ENCODE peak calls at places on chromosomes 2 and 18, in ten cellular contexts. One of them, this sample, is unnamed.

GRCh38 chr2:10260130-10260529 is 42.6 kb upstream of the HPCAL1 start:
- DNase-seq in B cell: no peak
- DNase-seq in endothelial cell: no peak
- DNase-seq in astrocyte of the spinal cord: no peak
- DNase-seq in LoVo: peak; percentile 68
- DNase-seq in EL: peak; percentile 51
- DNase-seq in NCI-H1105 treated with DMSO at 0.1 percent for 48 hours: no peak
- DNase-seq in HT-29: no peak
- DNase-seq in ecto neural progenitor cell: no peak
- DNase-seq in stimulated activated CD4-positive, alpha-beta T cell treated with anti-CD3 and anti-CD28 coated beads, Interleukin-15, amount 100 ng/mL, for 48 hours: no peak
- DNase-seq in this sample: no peak

GRCh38 chr18:79567481-79568147 is 112.0 kb upstream of the CTDP1 start:
- DNase-seq in B cell: no peak
- DNase-seq in stimulated activated CD4-positive, alpha-beta T cell treated with anti-CD3 and anti-CD28 coated beads, Interleukin-15, amount 100 ng/mL, for 48 hours: no peak
- DNase-seq in NCI-H1105 treated with DMSO at 0.1 percent for 48 hours: no peak
- DNase-seq in ecto neural progenitor cell: peak; percentile 72
- DNase-seq in HT-29: no peak
- DNase-seq in EL: peak; percentile 90
- DNase-seq in astrocyte of the spinal cord: peak; percentile 90
- DNase-seq in endothelial cell: peak; percentile 49
- DNase-seq in LoVo: no peak
- DNase-seq in this sample: peak; percentile 89

GRCh38 chr18:58391932-58392331 is 237.0 kb downstream of the ALPK2 start:
- DNase-seq in astrocyte of the spinal cord: no peak
- DNase-seq in stimulated activated CD4-positive, alpha-beta T cell treated with anti-CD3 and anti-CD28 coated beads, Interleukin-15, amount 100 ng/mL, for 48 hours: no peak
- DNase-seq in LoVo: no peak
- DNase-seq in HT-29: no peak
- DNase-seq in B cell: no peak
- DNase-seq in endothelial cell: no peak
- DNase-seq in EL: no peak
- DNase-seq in NCI-H1105 treated with DMSO at 0.1 percent for 48 hours: no peak
- DNase-seq in ecto neural progenitor cell: no peak
- DNase-seq in this sample: no peak

GRCh38 chr2:47272905-47273758 is 118.0 kb upstream of the STPG4 start:
- DNase-seq in ecto neural progenitor cell: no peak
- DNase-seq in B cell: no peak
- DNase-seq in astrocyte of the spinal cord: no peak
- DNase-seq in endothelial cell: no peak
- DNase-seq in LoVo: no peak
- DNase-seq in stimulated activated CD4-positive, alpha-beta T cell treated with anti-CD3 and anti-CD28 coated beads, Interleukin-15, amount 100 ng/mL, for 48 hours: no peak
- DNase-seq in NCI-H1105 treated with DMSO at 0.1 percent for 48 hours: no peak
- DNase-seq in HT-29: no peak
- DNase-seq in EL: no peak
- DNase-seq in this sample: no peak

GRCh38 chr2:219752731-219753130 is 125.3 kb downstream of the SLC4A3 start:
- DNase-seq in EL: peak; percentile 8
- DNase-seq in endothelial cell: no peak
- DNase-seq in astrocyte of the spinal cord: no peak
- DNase-seq in ecto neural progenitor cell: no peak
- DNase-seq in stimulated activated CD4-positive, alpha-beta T cell treated with anti-CD3 and anti-CD28 coated beads, Interleukin-15, amount 100 ng/mL, for 48 hours: no peak
- DNase-seq in B cell: no peak
- DNase-seq in LoVo: no peak
- DNase-seq in HT-29: no peak
- DNase-seq in NCI-H1105 treated with DMSO at 0.1 percent for 48 hours: no peak
- DNase-seq in this sample: no peak

GRCh38 chr2:69911985-69912563 is 2.8 kb upstream of the MXD1 start:
- DNase-seq in NCI-H1105 treated with DMSO at 0.1 percent for 48 hours: peak; percentile 74
- DNase-seq in ecto neural progenitor cell: no peak
- DNase-seq in HT-29: peak; percentile 60
- DNase-seq in stimulated activated CD4-positive, alpha-beta T cell treated with anti-CD3 and anti-CD28 coated beads, Interleukin-15, amount 100 ng/mL, for 48 hours: no peak
- DNase-seq in endothelial cell: no peak
- DNase-seq in astrocyte of the spinal cord: peak; percentile 60
- DNase-seq in LoVo: peak; percentile 79
- DNase-seq in EL: peak; percentile 58
- DNase-seq in B cell: no peak
- DNase-seq in this sample: no peak

GRCh38 chr2:231332872-231333500 is 62.5 kb upstream of the B3GNT7 start:
- DNase-seq in astrocyte of the spinal cord: no peak
- DNase-seq in stimulated activated CD4-positive, alpha-beta T cell treated with anti-CD3 and anti-CD28 coated beads, Interleukin-15, amount 100 ng/mL, for 48 hours: no peak
- DNase-seq in LoVo: no peak
- DNase-seq in HT-29: no peak
- DNase-seq in endothelial cell: no peak
- DNase-seq in EL: no peak
- DNase-seq in ecto neural progenitor cell: no peak
- DNase-seq in NCI-H1105 treated with DMSO at 0.1 percent for 48 hours: no peak
- DNase-seq in B cell: no peak
- DNase-seq in this sample: no peak

GRCh38 chr2:67626656-67627055 is 229.5 kb downstream of the ETAA1 start:
- DNase-seq in B cell: no peak
- DNase-seq in HT-29: no peak
- DNase-seq in ecto neural progenitor cell: no peak
- DNase-seq in stimulated activated CD4-positive, alpha-beta T cell treated with anti-CD3 and anti-CD28 coated beads, Interleukin-15, amount 100 ng/mL, for 48 hours: no peak
- DNase-seq in endothelial cell: no peak
- DNase-seq in EL: peak; percentile 73
- DNase-seq in NCI-H1105 treated with DMSO at 0.1 percent for 48 hours: no peak
- DNase-seq in astrocyte of the spinal cord: peak; percentile 81
- DNase-seq in LoVo: no peak
- DNase-seq in this sample: no peak

GRCh38 chr2:67880291-67880761 is 182.5 kb downstream of the C1D start:
- DNase-seq in stimulated activated CD4-positive, alpha-beta T cell treated with anti-CD3 and anti-CD28 coated beads, Interleukin-15, amount 100 ng/mL, for 48 hours: no peak
- DNase-seq in endothelial cell: no peak
- DNase-seq in EL: peak; percentile 70
- DNase-seq in B cell: no peak
- DNase-seq in NCI-H1105 treated with DMSO at 0.1 percent for 48 hours: no peak
- DNase-seq in HT-29: no peak
- DNase-seq in astrocyte of the spinal cord: no peak
- DNase-seq in LoVo: no peak
- DNase-seq in ecto neural progenitor cell: peak; percentile 64
- DNase-seq in this sample: no peak

GRCh38 chr2:230225486-230225885 is at the start of gene SP140:
- DNase-seq in EL: no peak
- DNase-seq in NCI-H1105 treated with DMSO at 0.1 percent for 48 hours: no peak
- DNase-seq in endothelial cell: no peak
- DNase-seq in astrocyte of the spinal cord: no peak
- DNase-seq in ecto neural progenitor cell: no peak
- DNase-seq in HT-29: no peak
- DNase-seq in B cell: peak; percentile 90
- DNase-seq in stimulated activated CD4-positive, alpha-beta T cell treated with anti-CD3 and anti-CD28 coated beads, Interleukin-15, amount 100 ng/mL, for 48 hours: peak; percentile 73
- DNase-seq in LoVo: no peak
- DNase-seq in this sample: no peak

GRCh38 chr2:8623576-8623957 is 58.3 kb upstream of the ID2 start:
- DNase-seq in LoVo: no peak
- DNase-seq in endothelial cell: no peak
- DNase-seq in NCI-H1105 treated with DMSO at 0.1 percent for 48 hours: no peak
- DNase-seq in HT-29: no peak
- DNase-seq in ecto neural progenitor cell: no peak
- DNase-seq in stimulated activated CD4-positive, alpha-beta T cell treated with anti-CD3 and anti-CD28 coated beads, Interleukin-15, amount 100 ng/mL, for 48 hours: no peak
- DNase-seq in B cell: no peak
- DNase-seq in EL: no peak
- DNase-seq in astrocyte of the spinal cord: no peak
- DNase-seq in this sample: no peak

GRCh38 chr2:98895901-98896300 is 40.1 kb downstream of the CRACDL start:
- DNase-seq in astrocyte of the spinal cord: no peak
- DNase-seq in HT-29: no peak
- DNase-seq in LoVo: no peak
- DNase-seq in EL: no peak
- DNase-seq in ecto neural progenitor cell: no peak
- DNase-seq in endothelial cell: no peak
- DNase-seq in stimulated activated CD4-positive, alpha-beta T cell treated with anti-CD3 and anti-CD28 coated beads, Interleukin-15, amount 100 ng/mL, for 48 hours: no peak
- DNase-seq in B cell: no peak
- DNase-seq in NCI-H1105 treated with DMSO at 0.1 percent for 48 hours: no peak
- DNase-seq in this sample: no peak

GRCh38 chr2:131044078-131044756 is 49.0 kb downstream of the FAM168B start:
- DNase-seq in HT-29: no peak
- DNase-seq in EL: no peak
- DNase-seq in endothelial cell: no peak
- DNase-seq in ecto neural progenitor cell: no peak
- DNase-seq in B cell: no peak
- DNase-seq in LoVo: no peak
- DNase-seq in astrocyte of the spinal cord: no peak
- DNase-seq in stimulated activated CD4-positive, alpha-beta T cell treated with anti-CD3 and anti-CD28 coated beads, Interleukin-15, amount 100 ng/mL, for 48 hours: no peak
- DNase-seq in NCI-H1105 treated with DMSO at 0.1 percent for 48 hours: no peak
- DNase-seq in this sample: no peak

GRCh38 chr2:241379481-241380480 is 23.7 kb downstream of the FARP2 start:
- DNase-seq in NCI-H1105 treated with DMSO at 0.1 percent for 48 hours: no peak
- DNase-seq in EL: peak; percentile 28
- DNase-seq in ecto neural progenitor cell: no peak
- DNase-seq in endothelial cell: no peak
- DNase-seq in B cell: no peak
- DNase-seq in HT-29: no peak
- DNase-seq in astrocyte of the spinal cord: peak; percentile 44
- DNase-seq in LoVo: no peak
- DNase-seq in stimulated activated CD4-positive, alpha-beta T cell treated with anti-CD3 and anti-CD28 coated beads, Interleukin-15, amount 100 ng/mL, for 48 hours: no peak
- DNase-seq in this sample: no peak

GRCh38 chr18:34121157-34121807 is 103.4 kb downstream of the NOL4 start:
- DNase-seq in EL: no peak
- DNase-seq in B cell: no peak
- DNase-seq in LoVo: peak; percentile 24
- DNase-seq in HT-29: no peak
- DNase-seq in stimulated activated CD4-positive, alpha-beta T cell treated with anti-CD3 and anti-CD28 coated beads, Interleukin-15, amount 100 ng/mL, for 48 hours: no peak
- DNase-seq in NCI-H1105 treated with DMSO at 0.1 percent for 48 hours: peak; percentile 46
- DNase-seq in astrocyte of the spinal cord: peak; percentile 67
- DNase-seq in ecto neural progenitor cell: no peak
- DNase-seq in endothelial cell: no peak
- DNase-seq in this sample: no peak

GRCh38 chr2:180071797-180072196 is 64.7 kb upstream of the CWC22 start:
- DNase-seq in EL: no peak
- DNase-seq in HT-29: no peak
- DNase-seq in LoVo: no peak
- DNase-seq in B cell: no peak
- DNase-seq in ecto neural progenitor cell: no peak
- DNase-seq in NCI-H1105 treated with DMSO at 0.1 percent for 48 hours: no peak
- DNase-seq in astrocyte of the spinal cord: no peak
- DNase-seq in endothelial cell: no peak
- DNase-seq in stimulated activated CD4-positive, alpha-beta T cell treated with anti-CD3 and anti-CD28 coated beads, Interleukin-15, amount 100 ng/mL, for 48 hours: no peak
- DNase-seq in this sample: no peak

GRCh38 chr18:76274470-76275289 is 220.4 kb downstream of the ZNF516 start:
- DNase-seq in LoVo: no peak
- DNase-seq in HT-29: peak; percentile 16
- DNase-seq in endothelial cell: peak; percentile 45
- DNase-seq in EL: peak; percentile 8
- DNase-seq in B cell: no peak
- DNase-seq in stimulated activated CD4-positive, alpha-beta T cell treated with anti-CD3 and anti-CD28 coated beads, Interleukin-15, amount 100 ng/mL, for 48 hours: no peak
- DNase-seq in NCI-H1105 treated with DMSO at 0.1 percent for 48 hours: no peak
- DNase-seq in ecto neural progenitor cell: peak; percentile 80
- DNase-seq in astrocyte of the spinal cord: no peak
- DNase-seq in this sample: peak; percentile 65

GRCh38 chr2:190436552-190436951 is 28.4 kb downstream of the MFSD6 start:
- DNase-seq in ecto neural progenitor cell: no peak
- DNase-seq in B cell: no peak
- DNase-seq in EL: no peak
- DNase-seq in LoVo: no peak
- DNase-seq in endothelial cell: no peak
- DNase-seq in stimulated activated CD4-positive, alpha-beta T cell treated with anti-CD3 and anti-CD28 coated beads, Interleukin-15, amount 100 ng/mL, for 48 hours: no peak
- DNase-seq in NCI-H1105 treated with DMSO at 0.1 percent for 48 hours: no peak
- DNase-seq in HT-29: no peak
- DNase-seq in astrocyte of the spinal cord: no peak
- DNase-seq in this sample: no peak

GRCh38 chr2:165055081-165055879 is 100.0 kb upstream of the SLC38A11 start:
- DNase-seq in stimulated activated CD4-positive, alpha-beta T cell treated with anti-CD3 and anti-CD28 coated beads, Interleukin-15, amount 100 ng/mL, for 48 hours: no peak
- DNase-seq in ecto neural progenitor cell: no peak
- DNase-seq in B cell: no peak
- DNase-seq in endothelial cell: no peak
- DNase-seq in astrocyte of the spinal cord: peak; percentile 15
- DNase-seq in EL: no peak
- DNase-seq in LoVo: peak; percentile 46
- DNase-seq in NCI-H1105 treated with DMSO at 0.1 percent for 48 hours: peak; percentile 47
- DNase-seq in HT-29: no peak
- DNase-seq in this sample: no peak

GRCh38 chr2:119758881-119759450 is 756 bp upstream of the PTPN4 start:
- DNase-seq in astrocyte of the spinal cord: no peak
- DNase-seq in EL: no peak
- DNase-seq in HT-29: no peak
- DNase-seq in LoVo: no peak
- DNase-seq in NCI-H1105 treated with DMSO at 0.1 percent for 48 hours: no peak
- DNase-seq in stimulated activated CD4-positive, alpha-beta T cell treated with anti-CD3 and anti-CD28 coated beads, Interleukin-15, amount 100 ng/mL, for 48 hours: no peak
- DNase-seq in ecto neural progenitor cell: no peak
- DNase-seq in endothelial cell: no peak
- DNase-seq in B cell: no peak
- DNase-seq in this sample: no peak

GRCh38 chr18:58993260-58993659 is 128.6 kb downstream of the ZNF532 start:
- DNase-seq in HT-29: no peak
- DNase-seq in LoVo: no peak
- DNase-seq in B cell: no peak
- DNase-seq in EL: peak; percentile 93
- DNase-seq in NCI-H1105 treated with DMSO at 0.1 percent for 48 hours: no peak
- DNase-seq in ecto neural progenitor cell: no peak
- DNase-seq in astrocyte of the spinal cord: peak; percentile 92
- DNase-seq in endothelial cell: no peak
- DNase-seq in stimulated activated CD4-positive, alpha-beta T cell treated with anti-CD3 and anti-CD28 coated beads, Interleukin-15, amount 100 ng/mL, for 48 hours: no peak
- DNase-seq in this sample: no peak

GRCh38 chr18:43010611-43011010 is 104.9 kb downstream of the RIT2 start:
- DNase-seq in ecto neural progenitor cell: no peak
- DNase-seq in NCI-H1105 treated with DMSO at 0.1 percent for 48 hours: no peak
- DNase-seq in HT-29: no peak
- DNase-seq in astrocyte of the spinal cord: no peak
- DNase-seq in EL: no peak
- DNase-seq in LoVo: no peak
- DNase-seq in B cell: no peak
- DNase-seq in stimulated activated CD4-positive, alpha-beta T cell treated with anti-CD3 and anti-CD28 coated beads, Interleukin-15, amount 100 ng/mL, for 48 hours: no peak
- DNase-seq in endothelial cell: no peak
- DNase-seq in this sample: no peak

GRCh38 chr18:9619545-9619944 is 5.2 kb upstream of the PPP4R1 start:
- DNase-seq in EL: peak; percentile 75
- DNase-seq in HT-29: peak; percentile 24
- DNase-seq in LoVo: no peak
- DNase-seq in B cell: no peak
- DNase-seq in NCI-H1105 treated with DMSO at 0.1 percent for 48 hours: no peak
- DNase-seq in stimulated activated CD4-positive, alpha-beta T cell treated with anti-CD3 and anti-CD28 coated beads, Interleukin-15, amount 100 ng/mL, for 48 hours: no peak
- DNase-seq in astrocyte of the spinal cord: peak; percentile 84
- DNase-seq in ecto neural progenitor cell: no peak
- DNase-seq in endothelial cell: no peak
- DNase-seq in this sample: no peak

GRCh38 chr2:196241175-196241574 is 69.8 kb upstream of the STK17B start:
- DNase-seq in ecto neural progenitor cell: no peak
- DNase-seq in NCI-H1105 treated with DMSO at 0.1 percent for 48 hours: no peak
- DNase-seq in HT-29: no peak
- DNase-seq in stimulated activated CD4-positive, alpha-beta T cell treated with anti-CD3 and anti-CD28 coated beads, Interleukin-15, amount 100 ng/mL, for 48 hours: no peak
- DNase-seq in EL: no peak
- DNase-seq in astrocyte of the spinal cord: no peak
- DNase-seq in endothelial cell: no peak
- DNase-seq in B cell: no peak
- DNase-seq in LoVo: no peak
- DNase-seq in this sample: no peak

GRCh38 chr2:12730265-12730664 is 13.5 kb downstream of the TRIB2 start:
- DNase-seq in NCI-H1105 treated with DMSO at 0.1 percent for 48 hours: no peak
- DNase-seq in HT-29: peak; percentile 24
- DNase-seq in B cell: no peak
- DNase-seq in endothelial cell: no peak
- DNase-seq in EL: no peak
- DNase-seq in LoVo: no peak
- DNase-seq in ecto neural progenitor cell: no peak
- DNase-seq in astrocyte of the spinal cord: no peak
- DNase-seq in stimulated activated CD4-positive, alpha-beta T cell treated with anti-CD3 and anti-CD28 coated beads, Interleukin-15, amount 100 ng/mL, for 48 hours: no peak
- DNase-seq in this sample: no peak

GRCh38 chr2:231378028-231378722 is 17.3 kb upstream of the B3GNT7 start:
- DNase-seq in EL: no peak
- DNase-seq in HT-29: peak; percentile 80
- DNase-seq in B cell: no peak
- DNase-seq in ecto neural progenitor cell: no peak
- DNase-seq in stimulated activated CD4-positive, alpha-beta T cell treated with anti-CD3 and anti-CD28 coated beads, Interleukin-15, amount 100 ng/mL, for 48 hours: no peak
- DNase-seq in LoVo: no peak
- DNase-seq in NCI-H1105 treated with DMSO at 0.1 percent for 48 hours: no peak
- DNase-seq in astrocyte of the spinal cord: no peak
- DNase-seq in endothelial cell: no peak
- DNase-seq in this sample: no peak

GRCh38 chr2:72913531-72914225 is 3.6 kb upstream of the EMX1 start:
- DNase-seq in NCI-H1105 treated with DMSO at 0.1 percent for 48 hours: no peak
- DNase-seq in B cell: no peak
- DNase-seq in astrocyte of the spinal cord: no peak
- DNase-seq in HT-29: no peak
- DNase-seq in LoVo: no peak
- DNase-seq in EL: no peak
- DNase-seq in stimulated activated CD4-positive, alpha-beta T cell treated with anti-CD3 and anti-CD28 coated beads, Interleukin-15, amount 100 ng/mL, for 48 hours: no peak
- DNase-seq in ecto neural progenitor cell: peak; percentile 44
- DNase-seq in endothelial cell: no peak
- DNase-seq in this sample: no peak

GRCh38 chr18:79439201-79440023 is 43.7 kb downstream of the NFATC1 start:
- DNase-seq in ecto neural progenitor cell: no peak
- DNase-seq in NCI-H1105 treated with DMSO at 0.1 percent for 48 hours: no peak
- DNase-seq in B cell: no peak
- DNase-seq in stimulated activated CD4-positive, alpha-beta T cell treated with anti-CD3 and anti-CD28 coated beads, Interleukin-15, amount 100 ng/mL, for 48 hours: peak; percentile 19
- DNase-seq in HT-29: no peak
- DNase-seq in EL: peak; percentile 9
- DNase-seq in LoVo: no peak
- DNase-seq in endothelial cell: no peak
- DNase-seq in astrocyte of the spinal cord: peak; percentile 42
- DNase-seq in this sample: no peak

This sample was measured in iPS-NIHi11.